ENCODE peak calls at places on chromosomes 6 and 20, in five cellular contexts. One of them, this sample, is unnamed.

GRCh38 chr6:137543114-137543513 is 48.9 kb upstream of the OLIG3 start:
- DNase-seq in retina: no peak
- DNase-seq in SW480: no peak
- DNase-seq in uterus: no peak
- DNase-seq in H9: no peak
- DNase-seq in this sample: no peak

GRCh38 chr6:138007014-138007472 is 100.2 kb downstream of the PERP start:
- DNase-seq in SW480: peak
- DNase-seq in retina: no peak
- DNase-seq in H9: peak
- DNase-seq in uterus: no peak
- DNase-seq in this sample: peak

GRCh38 chr20:46031014-46031569 is 2.1 kb downstream of the SLC12A5 start:
- DNase-seq in H9: no peak
- DNase-seq in retina: peak
- DNase-seq in uterus: no peak
- DNase-seq in SW480: no peak
- DNase-seq in this sample: no peak

GRCh38 chr6:133337312-133337711 is 96.2 kb downstream of the EYA4 start:
- DNase-seq in H9: no peak
- DNase-seq in SW480: no peak
- DNase-seq in uterus: no peak
- DNase-seq in retina: no peak
- DNase-seq in this sample: no peak

GRCh38 chr6:29705389-29706231 is 17.6 kb upstream of the HLA-F start:
- DNase-seq in retina: peak
- DNase-seq in uterus: peak
- DNase-seq in SW480: peak
- DNase-seq in H9: peak
- DNase-seq in this sample: no peak

GRCh38 chr6:27250955-27251671 is 3.6 kb downstream of the PRSS16 start:
- DNase-seq in retina: peak
- DNase-seq in H9: peak
- DNase-seq in uterus: peak
- DNase-seq in SW480: peak
- DNase-seq in this sample: peak

GRCh38 chr6:150900049-150900448 is 34.5 kb downstream of the MTHFD1L start:
- DNase-seq in SW480: peak
- DNase-seq in H9: no peak
- DNase-seq in uterus: no peak
- DNase-seq in retina: no peak
- DNase-seq in this sample: no peak

GRCh38 chr20:37741055-37741454 is 47.2 kb downstream of the CTNNBL1 start:
- DNase-seq in retina: no peak
- DNase-seq in SW480: no peak
- DNase-seq in H9: no peak
- DNase-seq in uterus: no peak
- DNase-seq in this sample: no peak

GRCh38 chr6:23388239-23388803 is 737.7 kb upstream of the NRSN1 start:
- DNase-seq in retina: no peak
- DNase-seq in uterus: no peak
- DNase-seq in H9: no peak
- DNase-seq in SW480: no peak
- DNase-seq in this sample: no peak

GRCh38 chr20:44785768-44786167 is 24.6 kb downstream of the RIMS4 start:
- DNase-seq in uterus: no peak
- DNase-seq in H9: peak
- DNase-seq in SW480: no peak
- DNase-seq in retina: no peak
- DNase-seq in this sample: no peak

GRCh38 chr20:19466204-19466928 is 253.9 kb downstream of the SLC24A3 start:
- DNase-seq in H9: no peak
- DNase-seq in retina: peak
- DNase-seq in SW480: no peak
- DNase-seq in uterus: no peak
- DNase-seq in this sample: no peak

GRCh38 chr6:134424131-134424794 is 106.4 kb upstream of the SGK1 start:
- DNase-seq in retina: no peak
- DNase-seq in uterus: no peak
- DNase-seq in H9: no peak
- DNase-seq in SW480: no peak
- DNase-seq in this sample: no peak

GRCh38 chr20:63863798-63864544 is 1.1 kb upstream of the TPD52L2 start:
- DNase-seq in SW480: peak
- DNase-seq in H9: peak
- DNase-seq in retina: peak
- DNase-seq in uterus: peak
- DNase-seq in this sample: peak

GRCh38 chr6:75437451-75438185 is 56.0 kb downstream of the FILIP1 start:
- DNase-seq in SW480: no peak
- DNase-seq in retina: no peak
- DNase-seq in uterus: no peak
- DNase-seq in H9: no peak
- DNase-seq in this sample: no peak

GRCh38 chr6:12324096-12324495 is 33.9 kb downstream of the EDN1 start:
- DNase-seq in SW480: peak
- DNase-seq in uterus: no peak
- DNase-seq in retina: no peak
- DNase-seq in H9: no peak
- DNase-seq in this sample: no peak

GRCh38 chr6:122153530-122153929 is 245.9 kb upstream of the HSF2 start:
- DNase-seq in SW480: no peak
- DNase-seq in retina: no peak
- DNase-seq in uterus: no peak
- DNase-seq in H9: no peak
- DNase-seq in this sample: no peak

GRCh38 chr6:138664740-138665139 is 108.8 kb upstream of the CCDC28A start:
- DNase-seq in uterus: no peak
- DNase-seq in H9: no peak
- DNase-seq in SW480: no peak
- DNase-seq in retina: no peak
- DNase-seq in this sample: no peak

GRCh38 chr20:47926731-47927130 is 141.4 kb upstream of the SULF2 start:
- DNase-seq in uterus: no peak
- DNase-seq in retina: no peak
- DNase-seq in SW480: no peak
- DNase-seq in H9: no peak
- DNase-seq in this sample: no peak

GRCh38 chr6:74458536-74458935 is 747.3 kb downstream of the COL12A1 start:
- DNase-seq in uterus: no peak
- DNase-seq in retina: no peak
- DNase-seq in H9: no peak
- DNase-seq in SW480: no peak
- DNase-seq in this sample: no peak

This sample was measured in stimulated activated effector memory CD8-positive, alpha-beta T cell treated with anti-CD3 and anti-CD28 coated beads, Interleukin-12 subunit alpha, Interleukin-12 subunit beta, amount 100 ng/mL, for 72 hours.